ENCODE peak calls at places on chromosomes 7 and 10, in eight cellular contexts. U is CD4-positive, alpha-beta T cell; K is activated CD4-positive, CD25-positive, alpha-beta regulatory T cell treated with anti-CD3 and anti-CD28 coated beads, Interleukin-2, amount 50 U/mL, for 72 hours; S is neuronal stem cell; O is dermis microvascular lymphatic vessel endothelial cell; Z is posterior vena cava; G is ACHN; Q is head of caudate nucleus. W is an unnamed sample.

GRCh38 chr7:4129481-4130122 is 552.5 kb upstream of the FOXK1 start:
- DNase-seq in U (no peak), K (no peak), S (no peak), O (peak), Z (peak), G (no peak), Q (no peak), W (no peak)

GRCh38 chr10:107611101-107611500 is 446.6 kb upstream of the SORCS1 start:
- DNase-seq in U (no peak), K (no peak), S (no peak), O (no peak), Z (no peak), G (no peak), Q (no peak), W (no peak)

GRCh38 chr10:119267384-119267783 is 60.0 kb downstream of the GRK5 start:
- DNase-seq in U (no peak), K (no peak), S (no peak), O (no peak), Z (no peak), G (no peak), Q (no peak), W (no peak)

GRCh38 chr7:3042861-3043489 is 692 bp downstream of the CARD11 start:
- DNase-seq in U (peak), K (peak), S (no peak), O (no peak), Z (no peak), G (peak), Q (no peak), W (no peak)

GRCh38 chr10:71396084-71396713 is 521 bp upstream of the CDH23 start:
- DNase-seq in U (no peak), K (no peak), S (peak), O (peak), Z (peak), G (no peak), Q (peak), W (peak)

GRCh38 chr7:102295346-102296178 is 8.9 kb downstream of the SH2B2 start:
- DNase-seq in U (no peak), K (no peak), S (no peak), O (no peak), Z (no peak), G (no peak), Q (no peak), W (no peak)

GRCh38 chr10:102153093-102153620 is 968 bp downstream of the NOLC1 start:
- DNase-seq in U (no peak), K (no peak), S (no peak), O (no peak), Z (peak), G (peak), Q (no peak), W (no peak)

GRCh38 chr10:20814116-20814515 is 83.0 kb downstream of the NEBL start:
- DNase-seq in U (no peak), K (no peak), S (no peak), O (no peak), Z (no peak), G (no peak), Q (no peak), W (no peak)

GRCh38 chr7:151895008-151895661 is 18.2 kb upstream of the PRKAG2 start:
- DNase-seq in U (no peak), K (no peak), S (no peak), O (no peak), Z (peak), G (no peak), Q (no peak), W (no peak)

W was measured in NCI-H446.